ENCODE peak calls at places on chromosomes 6 and 20, in six cellular contexts. T, M, S, G, C and N are unnamed samples.
A peak's percentile ranks its signal among the peaks of the same experiment; 100 is the strongest.

GRCh38 chr6:38180586-38180985 is 361.1 kb downstream of the ZFAND3 start:
- DNase-seq in T (no peak), M (no peak), S (no peak), G (no peak), C (peak; percentile 12), N (no peak)

GRCh38 chr6:161152904-161153662 is 120.8 kb downstream of the AGPAT4 start:
- DNase-seq in T (no peak), M (peak; percentile 22), S (peak; percentile 6), G (no peak), C (no peak), N (no peak)

GRCh38 chr6:71299541-71300470 is 11.2 kb downstream of the OGFRL1 start:
- DNase-seq in T (no peak), M (no peak), S (no peak), G (no peak), C (no peak), N (no peak)

GRCh38 chr6:40538556-40538955 is 48.6 kb downstream of the LRFN2 start:
- DNase-seq in T (no peak), M (no peak), S (no peak), G (no peak), C (no peak), N (no peak)

GRCh38 chr20:13817342-13817741 is 32.5 kb downstream of the NDUFAF5 start:
- DNase-seq in T (no peak), M (no peak), S (no peak), G (no peak), C (no peak), N (no peak)

GRCh38 chr6:3825331-3825831 is 23.8 kb upstream of the FAM50B start:
- DNase-seq in T (peak; percentile 69), M (peak; percentile 42), S (no peak), G (no peak), C (peak; percentile 53), N (no peak)

GRCh38 chr20:22584922-22585785 is 782 bp upstream of the FOXA2 start:
- DNase-seq in T (peak; percentile 57), M (no peak), S (peak; percentile 95), G (no peak), C (no peak), N (no peak)

GRCh38 chr6:106444777-106445507 is 84.4 kb downstream of the CRYBG1 start:
- DNase-seq in T (no peak), M (peak; percentile 74), S (peak; percentile 63), G (peak; percentile 63), C (no peak), N (no peak)

GRCh38 chr6:36610041-36610440 is 15.9 kb downstream of the SRSF3 start:
- DNase-seq in T (peak; percentile 18), M (no peak), S (no peak), G (no peak), C (no peak), N (no peak)

GRCh38 chr20:64111841-64112641 is 4.7 kb upstream of the NPBWR2 start:
- DNase-seq in T (peak; percentile 37), M (no peak), S (no peak), G (no peak), C (peak; percentile 7), N (peak; percentile 2)

GRCh38 chr6:149961728-149962425 is 1.9 kb upstream of the ULBP1 start:
- DNase-seq in T (no peak), M (no peak), S (peak; percentile 36), G (peak; percentile 26), C (no peak), N (no peak)

GRCh38 chr20:13102689-13103088 is 93.9 kb downstream of the SPTLC3 start:
- DNase-seq in T (no peak), M (no peak), S (no peak), G (no peak), C (no peak), N (no peak)

DNA sequence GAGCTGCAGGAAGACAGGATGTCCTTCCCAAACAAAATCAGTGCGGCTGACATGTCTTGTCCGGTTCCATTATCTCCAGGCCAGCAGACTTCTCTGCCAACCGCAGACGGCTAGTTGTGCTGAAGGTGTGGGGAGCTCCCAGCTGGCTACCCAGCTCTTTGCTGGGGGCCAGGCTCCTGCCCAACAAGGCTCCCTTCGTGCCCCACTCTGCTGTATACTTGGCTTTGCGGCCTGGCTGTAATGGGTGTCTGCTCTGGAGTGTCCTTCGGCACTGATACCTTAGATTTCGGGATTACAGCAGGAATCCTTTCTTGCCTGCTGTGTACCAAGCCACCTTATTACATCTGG is 48.7 kb upstream of the IRF4 start:
- DNase-seq in T (no peak), M (no peak), S (no peak), G (no peak), C (no peak), N (no peak)
- H3K9me3 ChIP-seq in T (no peaks in the 10 kb centered on the region), M (no peaks in the 10 kb centered on the region), S (no peaks in the 10 kb centered on the region), G (no peaks in the 10 kb centered on the region), C (no peaks in the 10 kb centered on the region), N (no peaks in the 10 kb centered on the region)

GRCh38 chr20:57386762-57387161 is 4.4 kb upstream of the RBM38 start:
- DNase-seq in T (no peak), M (no peak), S (no peak), G (no peak), C (no peak), N (no peak)

GRCh38 chr20:57388953-57389694 is 2.1 kb upstream of the RBM38 start:
- DNase-seq in T (peak; percentile 90), M (peak; percentile 65), S (no peak), G (peak; percentile 65), C (peak; percentile 84), N (peak; percentile 56)

GRCh38 chr20:57389695-57390603 is 1.2 kb upstream of the RBM38 start:
- DNase-seq in T (peak; percentile 57), M (no peak), S (no peak), G (peak; percentile 78), C (peak; percentile 40), N (peak; percentile 70)

GRCh38 chr20:57387463-57387862 is 3.7 kb upstream of the RBM38 start:
- DNase-seq in T (peak; percentile 39), M (no peak), S (no peak), G (no peak), C (no peak), N (no peak)

GRCh38 chr20:57387945-57388351 is 3.2 kb upstream of the RBM38 start:
- DNase-seq in T (peak; percentile 26), M (no peak), S (no peak), G (no peak), C (no peak), N (no peak)
- H3K9me3 ChIP-seq in T (no peaks in the 10 kb centered on the region), M (no peaks in the 10 kb centered on the region), S (no peaks in the 10 kb centered on the region), G (no peaks in the 10 kb centered on the region), C (no peaks in the 10 kb centered on the region), N (no peaks in the 10 kb centered on the region)

DNA sequence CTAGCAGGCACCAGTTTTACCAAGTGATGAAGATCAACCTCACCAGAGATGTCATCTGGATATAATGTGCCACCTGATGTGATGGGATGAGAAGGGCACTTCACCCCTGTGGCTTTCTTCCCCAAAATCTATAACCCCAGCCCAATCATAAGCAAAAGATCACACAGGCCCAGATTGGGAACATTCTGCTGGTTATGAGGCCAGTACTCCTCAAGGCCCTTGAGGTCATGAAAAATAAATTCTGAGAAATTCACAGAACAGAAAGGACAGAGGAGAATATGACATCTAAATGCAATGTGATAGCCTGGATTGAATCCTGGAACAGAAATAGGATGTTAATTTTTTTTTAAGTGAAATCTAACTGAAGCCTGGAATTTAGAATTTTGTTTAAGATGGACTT is 243.5 kb downstream of the CBLN4 start:
- DNase-seq in T (no peak), M (no peak), S (no peak), G (no peak), C (no peak), N (no peak)
- H3K9me3 ChIP-seq in T (no peaks in the 10 kb centered on the region), M (no peaks in the 10 kb centered on the region), S (peaks cover 2% of the 10 kb centered on the region), G (no peaks in the 10 kb centered on the region), C (no peaks in the 10 kb centered on the region), N (no peaks in the 10 kb centered on the region)

GRCh38 chr6:169854083-169854725 is 102.8 kb downstream of the ERMARD start:
- DNase-seq in T (no peak), M (no peak), S (no peak), G (no peak), C (no peak), N (no peak)
- H3K9me3 ChIP-seq in T (peaks cover 11% of the 10 kb centered on the region), M (no peaks in the 10 kb centered on the region), S (no peaks in the 10 kb centered on the region), G (no peaks in the 10 kb centered on the region), C (no peaks in the 10 kb centered on the region), N (no peaks in the 10 kb centered on the region)

DNA sequence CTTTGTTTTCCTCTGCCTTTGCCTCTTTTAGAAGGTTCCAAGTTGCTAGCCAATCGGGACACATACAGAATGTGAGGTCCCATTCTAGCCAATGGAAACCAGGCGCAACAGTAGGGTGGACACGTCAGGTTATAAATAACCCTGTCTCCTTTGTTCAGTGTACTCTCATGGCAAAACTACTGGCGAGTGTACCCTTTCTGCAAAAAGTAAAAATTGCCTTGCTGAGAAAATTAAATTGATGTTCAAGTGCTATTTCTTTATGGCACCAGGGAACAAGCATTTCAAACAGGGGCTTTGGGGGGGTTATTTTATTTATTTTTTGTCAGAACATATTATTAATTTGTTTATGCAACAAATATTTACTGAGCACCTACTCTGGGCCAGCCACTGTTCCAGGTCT is 123.6 kb upstream of the SRSF6 start:
- DNase-seq in T (no peak), M (no peak), S (no peak), G (no peak), C (no peak), N (no peak)
- H3K9me3 ChIP-seq in T (peaks cover 15% of the 10 kb centered on the region), M (no peaks in the 10 kb centered on the region), S (peaks cover 4% of the 10 kb centered on the region), G (no peaks in the 10 kb centered on the region), C (no peaks in the 10 kb centered on the region), N (no peaks in the 10 kb centered on the region)

GRCh38 chr6:351867-352289 is 39.7 kb upstream of the IRF4 start:
- DNase-seq in T (peak; percentile 44), M (no peak), S (no peak), G (no peak), C (no peak), N (no peak)
- H3K9me3 ChIP-seq in T (no peaks in the 10 kb centered on the region), M (no peaks in the 10 kb centered on the region), S (no peaks in the 10 kb centered on the region), G (no peaks in the 10 kb centered on the region), C (no peaks in the 10 kb centered on the region), N (no peaks in the 10 kb centered on the region)

GRCh38 chr6:363909-364308 is 27.6 kb upstream of the IRF4 start:
- DNase-seq in T (no peak), M (no peak), S (no peak), G (no peak), C (no peak), N (no peak)
- H3K9me3 ChIP-seq in T (peaks cover 10% of the 10 kb centered on the region), M (no peaks in the 10 kb centered on the region), S (peaks cover 2% of the 10 kb centered on the region), G (no peaks in the 10 kb centered on the region), C (no peaks in the 10 kb centered on the region), N (no peaks in the 10 kb centered on the region)

GRCh38 chr20:58531063-58531462 is 15.9 kb upstream of the APCDD1L start:
- DNase-seq in T (no peak), M (no peak), S (no peak), G (no peak), C (no peak), N (no peak)
- H3K9me3 ChIP-seq in T (peaks cover 34% of the 10 kb centered on the region), M (no peaks in the 10 kb centered on the region), S (peaks cover 54% of the 10 kb centered on the region), G (no peaks in the 10 kb centered on the region), C (no peaks in the 10 kb centered on the region), N (peaks cover 3% of the 10 kb centered on the region)

GRCh38 chr20:15763344-15763743 is 809.9 kb downstream of the KIF16B start:
- DNase-seq in T (no peak), M (no peak), S (no peak), G (no peak), C (no peak), N (no peak)
- H3K9me3 ChIP-seq in T (no peaks in the 10 kb centered on the region), M (no peaks in the 10 kb centered on the region), S (peaks cover 3% of the 10 kb centered on the region), G (no peaks in the 10 kb centered on the region), C (no peaks in the 10 kb centered on the region), N (no peaks in the 10 kb centered on the region)